ENCODE peak calls at places on chromosomes 12 and 14, in ten cellular contexts. Y is NCI-H345, L is ELF-1, R is keratinocyte, G is NCI-H1105, N is kidney, B is brain microvascular endothelial cell, P is NCI-H82, S is astrocyte of the spinal cord, E is mammary epithelial cell. C is an unnamed sample.
A peak's percentile ranks its signal among the peaks of the same experiment; 100 is the strongest.

GRCh38 chr12:128298091-128298490 is 31.1 kb downstream of the TMEM132C start:
- DNase-seq in Y (no peak), L (peak; percentile 74), R (no peak), G (no peak), N (no peak), B (no peak), P (no peak), S (no peak), E (no peak), C (no peak)

GRCh38 chr14:72682188-72682587 is 211.7 kb downstream of the DPF3 start:
- DNase-seq in Y (no peak), L (no peak), R (no peak), G (no peak), N (no peak), B (peak; percentile 15), P (no peak), S (peak; percentile 17), E (no peak), C (peak; percentile 83)

GRCh38 chr14:74595006-74595735 is 16.9 kb downstream of the LTBP2 start:
- DNase-seq in Y (no peak), L (peak; percentile 30), R (no peak), G (no peak), N (no peak), B (no peak), P (peak; percentile 55), S (peak; percentile 68), E (no peak), C (peak; percentile 80)

GRCh38 chr14:65156568-65157366 is 54.5 kb upstream of the MAX start:
- DNase-seq in Y (no peak), L (peak; percentile 23), R (no peak), G (no peak), N (peak; percentile 75), B (peak; percentile 20), P (no peak), S (peak; percentile 59), E (peak; percentile 38), C (peak; percentile 77)

GRCh38 chr14:69153848-69154208 is 909 bp upstream of the DCAF5 start:
- DNase-seq in Y (no peak), L (no peak), R (no peak), G (no peak), N (peak; percentile 69), B (no peak), P (peak; percentile 21), S (no peak), E (no peak), C (no peak)

GRCh38 chr12:63826002-63826585 is 18.4 kb upstream of the SRGAP1 start:
- DNase-seq in Y (no peak), L (no peak), R (no peak), G (peak; percentile 40), N (no peak), B (peak; percentile 41), P (peak; percentile 70), S (peak; percentile 68), E (peak; percentile 52), C (peak; percentile 40)

GRCh38 chr12:89825591-89826449 is 117.2 kb upstream of the ATP2B1 start:
- DNase-seq in Y (no peak), L (no peak), R (no peak), G (no peak), N (no peak), B (peak; percentile 6), P (peak; percentile 53), S (peak; percentile 13), E (no peak), C (no peak)

GRCh38 chr14:42541535-42542001 is 934.9 kb downstream of the LRFN5 start:
- DNase-seq in Y (no peak), L (no peak), R (no peak), G (no peak), N (no peak), B (no peak), P (no peak), S (peak; percentile 75), E (no peak), C (no peak)

C was measured in GM04504.